ENCODE peak calls at places on chromosomes 2 and 18, in five cellular contexts. P, A, R, X and H are unnamed samples.

GRCh38 chr2:211534655-211535054 is 978.3 kb downstream of the CPS1 start:
- DNase-seq in P (peak), A (no peak), R (no peak), X (no peak), H (no peak)

GRCh38 chr2:43717323-43717722 is 41.1 kb upstream of the C1GALT1C1L start:
- DNase-seq in P (no peak), A (no peak), R (no peak), X (no peak), H (no peak)

GRCh38 chr2:47916437-47916836 is 10.1 kb upstream of the FBXO11 start:
- DNase-seq in P (no peak), A (no peak), R (no peak), X (no peak), H (no peak)

GRCh38 chr2:16925145-16925544 is 259.5 kb upstream of the CYRIA start:
- DNase-seq in P (no peak), A (no peak), R (no peak), X (no peak), H (no peak)

GRCh38 chr2:65456074-65456473 is 23.7 kb upstream of the SPRED2 start:
- DNase-seq in P (no peak), A (no peak), R (no peak), X (no peak), H (no peak)

GRCh38 chr2:109353806-109354745 is 225.1 kb downstream of the SH3RF3 start:
- DNase-seq in P (no peak), A (no peak), R (no peak), X (no peak), H (no peak)

GRCh38 chr2:216619411-216620393 is 13.5 kb upstream of the IGFBP2 start:
- DNase-seq in P (peak), A (no peak), R (no peak), X (no peak), H (no peak)

GRCh38 chr18:11587846-11588245 is 21.6 kb upstream of the SLC35G4 start:
- DNase-seq in P (no peak), A (no peak), R (no peak), X (no peak), H (no peak)

GRCh38 chr2:21438949-21439348 is 315.2 kb downstream of the TDRD15 start:
- DNase-seq in P (no peak), A (no peak), R (no peak), X (no peak), H (no peak)

GRCh38 chr2:46985512-46985911 is 69.9 kb upstream of the MCFD2 start:
- DNase-seq in P (no peak), A (peak), R (no peak), X (no peak), H (no peak)

GRCh38 chr2:138003411-138003810 is 39.1 kb downstream of the HNMT start:
- DNase-seq in P (no peak), A (no peak), R (no peak), X (no peak), H (no peak)

GRCh38 chr2:9538000-9538507 is 17.6 kb downstream of the ADAM17 start:
- DNase-seq in P (no peak), A (no peak), R (no peak), X (no peak), H (peak)

GRCh38 chr18:24818451-24818850 is 358.0 kb downstream of the HRH4 start:
- DNase-seq in P (no peak), A (no peak), R (no peak), X (no peak), H (no peak)

GRCh38 chr2:206993512-206993911 is 54.2 kb downstream of the CPO start:
- DNase-seq in P (no peak), A (no peak), R (no peak), X (no peak), H (no peak)

GRCh38 chr2:54768772-54769428 is 45.4 kb downstream of the EML6 start:
- DNase-seq in P (no peak), A (no peak), R (no peak), X (no peak), H (no peak)

GRCh38 chr18:31506024-31506742 is 8.2 kb downstream of the DSG2 start:
- DNase-seq in P (peak), A (no peak), R (no peak), X (no peak), H (no peak)

GRCh38 chr2:233362742-233363141 is 8.4 kb downstream of the DGKD start:
- DNase-seq in P (no peak), A (no peak), R (no peak), X (no peak), H (no peak)